ENCODE peak calls at places on chromosomes 4 and X, in four cellular contexts. Z is pancreas, N is retinal pigment epithelial cell, L is MG63. O is an unnamed sample.

GRCh38 chr4:15197005-15197404 is 194.7 kb downstream of the CPEB2 start:
- DNase-seq in L (no peak), Z (no peak), N (no peak), O (no peak)

GRCh38 chr4:156977435-156978160 is 6.0 kb upstream of the PDGFC start:
- DNase-seq in L (peak; percentile 85), Z (no peak), N (no peak), O (no peak)

GRCh38 chr4:56958111-56958517 is 19.3 kb downstream of the NOA1 start:
- DNase-seq in L (peak; percentile 92), Z (peak; percentile 62), N (no peak), O (peak; percentile 72)

GRCh38 chr4:41935652-41936021 is 408 bp downstream of the TMEM33 start:
- DNase-seq in Z (no peak), L (peak; percentile 3), N (peak; percentile 17), O (no peak)

GRCh38 chrX:1325515-1326116 is 11.0 kb upstream of the IL3RA start:
- DNase-seq in Z (no peak), N (no peak), L (no peak), O (no peak)

GRCh38 chrX:21700289-21700688 is 42.2 kb upstream of the KLHL34 start:
- DNase-seq in N (no peak), Z (no peak), L (no peak), O (no peak)

GRCh38 chr4:82479562-82479961 is 49.2 kb downstream of the ENOPH1 start:
- DNase-seq in N (no peak), Z (no peak), L (no peak), O (no peak)

GRCh38 chr4:73729534-73730165 is 10.7 kb upstream of the CXCL8 start:
- DNase-seq in L (peak; percentile 76), Z (peak; percentile 48), N (peak; percentile 61), O (peak; percentile 65)

GRCh38 chr4:76752911-76753494 is 144.9 kb downstream of the SOWAHB start:
- DNase-seq in N (peak; percentile 71), L (peak; percentile 86), Z (no peak), O (no peak)

GRCh38 chr4:1082215-1083182 is 30.9 kb downstream of the RNF212 start:
- DNase-seq in N (peak; percentile 94), L (peak; percentile 91), Z (peak; percentile 92), O (peak; percentile 99)

GRCh38 chrX:46686003-46686645 is 72.8 kb downstream of the SLC9A7 start:
- DNase-seq in Z (no peak), L (peak; percentile 18), N (no peak), O (peak; percentile 16)

GRCh38 chr4:76420901-76421581 is at the start of gene CCDC158:
- DNase-seq in N (no peak), L (peak; percentile 30), Z (peak; percentile 20), O (peak; percentile 34)

GRCh38 chrX:1493877-1494510 is 41.3 kb upstream of the ASMTL start:
- DNase-seq in Z (no peak), L (no peak), N (no peak), O (no peak)

GRCh38 chr4:142005519-142005918 is 369.1 kb downstream of the IL15 start:
- DNase-seq in Z (no peak), N (no peak), L (no peak), O (no peak)

GRCh38 chr4:136864580-136865185 is 667.6 kb downstream of the PCDH18 start:
- DNase-seq in Z (peak; percentile 16), L (no peak), N (peak; percentile 46), O (no peak)

GRCh38 chr4:184348311-184349233 is 125.8 kb downstream of the IRF2 start:
- DNase-seq in L (no peak), Z (peak; percentile 58), N (peak; percentile 48), O (no peak)

GRCh38 chr4:82833696-82834313 is 35.2 kb upstream of the SCD5 start:
- DNase-seq in L (peak; percentile 47), N (peak; percentile 63), Z (no peak), O (no peak)

GRCh38 chr4:143381171-143382118 is 44.8 kb downstream of the GAB1 start:
- DNase-seq in Z (peak; percentile 64), L (peak; percentile 82), N (peak; percentile 62), O (peak; percentile 70)

GRCh38 chrX:84221181-84221580 is 33.2 kb upstream of the RPS6KA6 start:
- DNase-seq in Z (no peak), N (no peak), L (no peak), O (no peak)

GRCh38 chr4:139555705-139556070 is 331 bp downstream of the SETD7 start:
- DNase-seq in L (peak; percentile 44), Z (peak; percentile 47), N (no peak), O (peak; percentile 50)

GRCh38 chr4:77538574-77539157 is 67.0 kb upstream of the CXCL13 start:
- DNase-seq in L (peak; percentile 3), N (peak; percentile 54), Z (peak; percentile 15), O (peak; percentile 50)

GRCh38 chr4:31334086-31334910 is 614.1 kb downstream of the PCDH7 start:
- DNase-seq in Z (no peak), N (no peak), L (no peak), O (no peak)

GRCh38 chr4:188295899-188296298 is 156.7 kb downstream of the TRIML1 start:
- DNase-seq in N (no peak), Z (no peak), L (peak; percentile 28), O (no peak)

GRCh38 chr4:992297-993110 is 700 bp downstream of the SLC26A1 start:
- DNase-seq in L (no peak), N (peak; percentile 55), Z (peak; percentile 91), O (peak; percentile 61)

GRCh38 chr4:6905501-6905900 is 4.1 kb upstream of the TBC1D14 start:
- DNase-seq in Z (no peak), N (no peak), L (no peak), O (peak; percentile 87)

GRCh38 chr4:173025131-173025530 is 143.5 kb upstream of the GALNT7 start:
- DNase-seq in Z (peak; percentile 62), N (peak; percentile 22), L (no peak), O (peak; percentile 46)

GRCh38 chr4:106201373-106201772 is 114.6 kb downstream of the TBCK start:
- DNase-seq in L (no peak), N (peak; percentile 3), Z (no peak), O (no peak)

O was measured in thyroid gland.